ENCODE peak calls at places on chromosomes 6 and 20, in ten cellular contexts. One of them, this sample, is unnamed.

GRCh38 chr20:15164726-15165125 is 827.3 kb upstream of the FLRT3 start:
- DNase-seq in glutamatergic neuron: no peak
- DNase-seq in activated naive CD4-positive, alpha-beta T cell: no peak
- DNase-seq in B cell: no peak
- DNase-seq in gastrocnemius medialis: no peak
- DNase-seq in sciatic nerve: no peak
- DNase-seq in RWPE2: no peak
- DNase-seq in GM13977: no peak
- DNase-seq in SIG-M5: no peak
- DNase-seq in HEK293T: no peak
- DNase-seq in this sample: no peak

GRCh38 chr20:63958964-63959698 is 2.9 kb upstream of the UCKL1 start:
- DNase-seq in sciatic nerve: no peak
- DNase-seq in RWPE2: peak; percentile 83
- DNase-seq in HEK293T: no peak
- DNase-seq in B cell: no peak
- DNase-seq in activated naive CD4-positive, alpha-beta T cell: no peak
- DNase-seq in SIG-M5: no peak
- DNase-seq in glutamatergic neuron: no peak
- DNase-seq in gastrocnemius medialis: no peak
- DNase-seq in GM13977: no peak
- DNase-seq in this sample: no peak

GRCh38 chr20:48284837-48285236 is 499.6 kb upstream of the SULF2 start:
- DNase-seq in HEK293T: no peak
- DNase-seq in gastrocnemius medialis: no peak
- DNase-seq in sciatic nerve: no peak
- DNase-seq in GM13977: no peak
- DNase-seq in SIG-M5: no peak
- DNase-seq in activated naive CD4-positive, alpha-beta T cell: no peak
- DNase-seq in B cell: no peak
- DNase-seq in RWPE2: peak; percentile 59
- DNase-seq in glutamatergic neuron: no peak
- DNase-seq in this sample: no peak

GRCh38 chr6:168371185-168371584 is 51.6 kb upstream of the DACT2 start:
- DNase-seq in RWPE2: no peak
- DNase-seq in glutamatergic neuron: no peak
- DNase-seq in HEK293T: no peak
- DNase-seq in B cell: no peak
- DNase-seq in sciatic nerve: no peak
- DNase-seq in SIG-M5: no peak
- DNase-seq in GM13977: no peak
- DNase-seq in gastrocnemius medialis: no peak
- DNase-seq in activated naive CD4-positive, alpha-beta T cell: no peak
- DNase-seq in this sample: no peak

GRCh38 chr6:15343490-15344185 is 97.8 kb downstream of the JARID2 start:
- DNase-seq in SIG-M5: no peak
- DNase-seq in glutamatergic neuron: no peak
- DNase-seq in gastrocnemius medialis: no peak
- DNase-seq in B cell: no peak
- DNase-seq in RWPE2: no peak
- DNase-seq in HEK293T: no peak
- DNase-seq in activated naive CD4-positive, alpha-beta T cell: no peak
- DNase-seq in sciatic nerve: no peak
- DNase-seq in GM13977: no peak
- DNase-seq in this sample: no peak

GRCh38 chr20:33561981-33562601 is 72.2 kb downstream of the CBFA2T2 start:
- DNase-seq in RWPE2: peak; percentile 92
- DNase-seq in glutamatergic neuron: peak; percentile 80
- DNase-seq in GM13977: no peak
- DNase-seq in B cell: no peak
- DNase-seq in HEK293T: peak; percentile 24
- DNase-seq in gastrocnemius medialis: peak; percentile 51
- DNase-seq in sciatic nerve: peak; percentile 72
- DNase-seq in SIG-M5: no peak
- DNase-seq in activated naive CD4-positive, alpha-beta T cell: no peak
- DNase-seq in this sample: peak; percentile 91

GRCh38 chr6:74735304-74735703 is 470.5 kb downstream of the COL12A1 start:
- DNase-seq in B cell: no peak
- DNase-seq in HEK293T: no peak
- DNase-seq in GM13977: no peak
- DNase-seq in gastrocnemius medialis: peak; percentile 4
- DNase-seq in activated naive CD4-positive, alpha-beta T cell: no peak
- DNase-seq in RWPE2: no peak
- DNase-seq in sciatic nerve: no peak
- DNase-seq in glutamatergic neuron: no peak
- DNase-seq in SIG-M5: no peak
- DNase-seq in this sample: no peak

GRCh38 chr6:44631968-44632367 is 244.5 kb downstream of the CDC5L start:
- DNase-seq in HEK293T: no peak
- DNase-seq in sciatic nerve: no peak
- DNase-seq in RWPE2: no peak
- DNase-seq in activated naive CD4-positive, alpha-beta T cell: no peak
- DNase-seq in glutamatergic neuron: no peak
- DNase-seq in B cell: no peak
- DNase-seq in GM13977: no peak
- DNase-seq in SIG-M5: no peak
- DNase-seq in gastrocnemius medialis: no peak
- DNase-seq in this sample: no peak

GRCh38 chr20:48329676-48330644 is 497.8 kb downstream of the PREX1 start:
- DNase-seq in B cell: peak; percentile 24
- DNase-seq in activated naive CD4-positive, alpha-beta T cell: no peak
- DNase-seq in GM13977: peak; percentile 60
- DNase-seq in RWPE2: peak; percentile 66
- DNase-seq in glutamatergic neuron: peak; percentile 59
- DNase-seq in HEK293T: peak; percentile 51
- DNase-seq in gastrocnemius medialis: no peak
- DNase-seq in sciatic nerve: no peak
- DNase-seq in SIG-M5: no peak
- DNase-seq in this sample: no peak

This sample was measured in prostate gland.